ENCODE peak calls at places on chromosomes 3 and 15, in nine cellular contexts. D is HTR-8/SVneo; M is LHCN-M2; H is ureter; P is stimulated activated CD8-positive, alpha-beta memory T cell treated with anti-CD3 and anti-CD28 coated beads, Interleukin-4, amount 100 ng/mL, for 24 hours; S is neural progenitor cell; O is GM20000; V is right cardiac atrium; L is myocyte. R is an unnamed sample.
A peak's percentile ranks its signal among the peaks of the same experiment; 100 is the strongest.

GRCh38 chr3:103181175-103181574 is 746.4 kb downstream of the ZPLD1 start:
- DNase-seq in D (no peak), M (no peak), H (no peak), P (no peak), S (no peak), O (no peak), V (no peak), L (no peak), R (no peak)

GRCh38 chr3:87351913-87352312 is 75.5 kb upstream of the POU1F1 start:
- DNase-seq in D (no peak), M (no peak), H (no peak), P (no peak), S (no peak), O (no peak), V (no peak), L (no peak), R (no peak)

GRCh38 chr15:63818191-63818590 is 15.6 kb downstream of the HERC1 start:
- DNase-seq in D (no peak), M (no peak), H (no peak), P (no peak), S (peak; percentile 12), O (no peak), V (no peak), L (no peak), R (no peak)

GRCh38 chr15:34109775-34110663 is 8.1 kb downstream of the PGBD4 start:
- DNase-seq in D (peak; percentile 17), M (peak; percentile 35), H (no peak), P (no peak), S (peak; percentile 32), O (peak; percentile 28), V (no peak), L (peak; percentile 57), R (no peak)

GRCh38 chr3:62133015-62133414 is 240.3 kb downstream of the FEZF2 start:
- DNase-seq in D (no peak), M (no peak), H (no peak), P (no peak), S (no peak), O (no peak), V (no peak), L (no peak), R (no peak)

GRCh38 chr15:90901799-90902655 is 1.1 kb upstream of the MAN2A2 start:
- DNase-seq in D (peak; percentile 86), M (peak; percentile 66), H (peak; percentile 74), P (peak; percentile 53), S (peak; percentile 91), O (peak; percentile 97), V (peak; percentile 92), L (peak; percentile 84), R (peak; percentile 78)

GRCh38 chr3:111244760-111245159 is 173.1 kb downstream of the NECTIN3 start:
- DNase-seq in D (no peak), M (no peak), H (no peak), P (no peak), S (peak; percentile 11), O (no peak), V (no peak), L (no peak), R (no peak)

GRCh38 chr3:195888981-195889842 is 19.1 kb downstream of the TNK2 start:
- DNase-seq in D (no peak), M (no peak), H (no peak), P (no peak), S (no peak), O (no peak), V (peak; percentile 17), L (no peak), R (no peak)

GRCh38 chr3:184618793-184619192 is 57.2 kb downstream of the EPHB3 start:
- DNase-seq in D (no peak), M (no peak), H (no peak), P (no peak), S (no peak), O (no peak), V (no peak), L (no peak), R (no peak)

GRCh38 chr15:81338422-81339007 is 14.6 kb upstream of the STARD5 start:
- DNase-seq in D (peak; percentile 66), M (peak; percentile 84), H (peak; percentile 51), P (no peak), S (no peak), O (no peak), V (peak; percentile 75), L (peak; percentile 56), R (no peak)